ENCODE peak calls at places on chromosomes 4 and X, in eight cellular contexts. O, I, G, N, B, U, Y and A are unnamed samples.

GRCh38 chr4:53558981-53559620 is 32.2 kb downstream of the LNX1 start:
- DNase-seq in O (no peak), I (no peak), G (no peak), N (no peak), B (no peak), U (no peak), Y (no peak), A (peak)

GRCh38 chr4:89755210-89755609 is 81.8 kb downstream of the SNCA start:
- DNase-seq in O (no peak), I (no peak), G (peak), N (no peak), B (no peak), U (no peak), Y (no peak), A (no peak)

GRCh38 chrX:15465347-15465746 is 27.8 kb downstream of the PIR start:
- DNase-seq in O (no peak), I (no peak), G (no peak), N (no peak), B (no peak), U (no peak), Y (no peak), A (no peak)

GRCh38 chr4:118279328-118279727 is 73.5 kb downstream of the PRSS12 start:
- DNase-seq in O (no peak), I (no peak), G (no peak), N (no peak), B (no peak), U (peak), Y (no peak), A (no peak)

GRCh38 chr4:55178226-55179005 is 53.0 kb upstream of the KDR start:
- DNase-seq in O (no peak), I (no peak), G (no peak), N (no peak), B (no peak), U (no peak), Y (no peak), A (no peak)

GRCh38 chrX:119150163-119151135 is 22.8 kb upstream of the KIAA1210 start:
- DNase-seq in O (no peak), I (no peak), G (no peak), N (no peak), B (no peak), U (no peak), Y (no peak), A (no peak)

GRCh38 chrX:1306909-1307625 is 29.5 kb upstream of the IL3RA start:
- DNase-seq in O (no peak), I (no peak), G (no peak), N (no peak), B (no peak), U (no peak), Y (no peak), A (no peak)

GRCh38 chr4:156838761-156839160 is 132.8 kb downstream of the PDGFC start:
- DNase-seq in O (no peak), I (no peak), G (no peak), N (no peak), B (no peak), U (no peak), Y (no peak), A (no peak)

GRCh38 chr4:1996866-1997611 is 11.7 kb downstream of the NELFA start:
- DNase-seq in O (no peak), I (no peak), G (no peak), N (no peak), B (no peak), U (no peak), Y (no peak), A (no peak)

GRCh38 chrX:135304741-135305140 is 4.5 kb upstream of the ETDC start:
- DNase-seq in O (no peak), I (no peak), G (no peak), N (no peak), B (no peak), U (no peak), Y (no peak), A (no peak)

GRCh38 chrX:136318895-136319597 is 18.3 kb downstream of the ADGRG4 start:
- DNase-seq in O (no peak), I (no peak), G (no peak), N (no peak), B (no peak), U (no peak), Y (no peak), A (no peak)

GRCh38 chr4:106444557-106444956 is 76.0 kb upstream of the GIMD1 start:
- DNase-seq in O (no peak), I (no peak), G (no peak), N (no peak), B (no peak), U (no peak), Y (no peak), A (peak)

GRCh38 chrX:24927372-24927771 is 88.4 kb downstream of the ARX start:
- DNase-seq in O (no peak), I (no peak), G (no peak), N (no peak), B (no peak), U (no peak), Y (no peak), A (no peak)

GRCh38 chr4:172648471-172648870 is 520.1 kb upstream of the GALNT7 start:
- DNase-seq in O (no peak), I (no peak), G (no peak), N (no peak), B (no peak), U (no peak), Y (no peak), A (no peak)

GRCh38 chrX:15530318-15530717 is 29.7 kb downstream of the BMX start:
- DNase-seq in O (no peak), I (no peak), G (no peak), N (no peak), B (no peak), U (no peak), Y (no peak), A (no peak)

GRCh38 chr4:107122736-107123135 is 86.6 kb upstream of the DKK2 start:
- DNase-seq in O (no peak), I (no peak), G (no peak), N (no peak), B (no peak), U (no peak), Y (no peak), A (no peak)

GRCh38 chr4:55312491-55313101 is 33.4 kb upstream of the SRD5A3 start:
- DNase-seq in O (no peak), I (no peak), G (peak), N (no peak), B (peak), U (peak), Y (no peak), A (peak)

GRCh38 chr4:39699676-39700409 is 1.9 kb downstream of the UBE2K start:
- DNase-seq in O (no peak), I (no peak), G (peak), N (no peak), B (no peak), U (no peak), Y (no peak), A (peak)

GRCh38 chrX:68422478-68422877 is 10.8 kb downstream of the OPHN1 start:
- DNase-seq in O (no peak), I (no peak), G (no peak), N (no peak), B (no peak), U (no peak), Y (no peak), A (no peak)

GRCh38 chrX:14398725-14399124 is 130.6 kb upstream of the GLRA2 start:
- DNase-seq in O (no peak), I (no peak), G (peak), N (no peak), B (no peak), U (no peak), Y (no peak), A (peak)

GRCh38 chr4:145231906-145232700 is 51.7 kb upstream of the OTUD4 start:
- DNase-seq in O (no peak), I (no peak), G (no peak), N (no peak), B (no peak), U (no peak), Y (no peak), A (peak)

GRCh38 chr4:107392951-107393350 is 327.1 kb downstream of the PAPSS1 start:
- DNase-seq in O (no peak), I (no peak), G (no peak), N (no peak), B (peak), U (no peak), Y (no peak), A (peak)

GRCh38 chr4:6324461-6324998 is 54.9 kb downstream of the WFS1 start:
- DNase-seq in O (no peak), I (peak), G (no peak), N (no peak), B (no peak), U (no peak), Y (no peak), A (no peak)

GRCh38 chrX:129600981-129601424 is 53.8 kb downstream of the APLN start:
- DNase-seq in O (no peak), I (no peak), G (peak), N (peak), B (peak), U (peak), Y (no peak), A (no peak)

GRCh38 chr4:73759357-73759756 is 19.0 kb downstream of the CXCL8 start:
- DNase-seq in O (no peak), I (no peak), G (no peak), N (no peak), B (no peak), U (no peak), Y (no peak), A (no peak)

GRCh38 chrX:68686684-68687045 is 39.2 kb downstream of the STARD8 start:
- DNase-seq in O (no peak), I (no peak), G (no peak), N (no peak), B (no peak), U (no peak), Y (no peak), A (no peak)

GRCh38 chrX:139842326-139843175 is 90.3 kb downstream of the ATP11C start:
- DNase-seq in O (no peak), I (no peak), G (no peak), N (no peak), B (no peak), U (no peak), Y (no peak), A (no peak)

GRCh38 chr4:145945431-145946155 is 7.0 kb upstream of the ZNF827 start:
- DNase-seq in O (no peak), I (no peak), G (no peak), N (no peak), B (no peak), U (no peak), Y (no peak), A (no peak)

GRCh38 chr4:183322326-183322725 is at the start of gene CLDN24:
- DNase-seq in O (no peak), I (no peak), G (no peak), N (no peak), B (no peak), U (no peak), Y (no peak), A (no peak)

GRCh38 chrX:151984328-151984727 is 9.9 kb upstream of the GABRE start:
- DNase-seq in O (no peak), I (no peak), G (no peak), N (no peak), B (no peak), U (no peak), Y (no peak), A (peak)

GRCh38 chrX:48636776-48637175 is 39.5 kb downstream of the WDR13 start:
- DNase-seq in O (no peak), I (no peak), G (no peak), N (no peak), B (no peak), U (no peak), Y (no peak), A (no peak)

GRCh38 chrX:39536165-39536564 is 561.6 kb downstream of the BCOR start:
- DNase-seq in O (no peak), I (no peak), G (no peak), N (no peak), B (no peak), U (no peak), Y (no peak), A (no peak)

GRCh38 chrX:40406330-40406859 is 174.4 kb upstream of the ATP6AP2 start:
- DNase-seq in O (no peak), I (no peak), G (no peak), N (no peak), B (no peak), U (no peak), Y (no peak), A (no peak)

GRCh38 chr4:1907848-1908525 is 36.8 kb downstream of the NSD2 start:
- DNase-seq in O (no peak), I (no peak), G (no peak), N (no peak), B (no peak), U (no peak), Y (no peak), A (no peak)

GRCh38 chr4:71270901-71271300 is 67.9 kb upstream of the SLC4A4 start:
- DNase-seq in O (no peak), I (no peak), G (peak), N (no peak), B (no peak), U (peak), Y (no peak), A (no peak)

GRCh38 chr4:87975466-87975865 is at the start of gene SPP1:
- DNase-seq in O (no peak), I (peak), G (peak), N (peak), B (no peak), U (no peak), Y (no peak), A (peak)

GRCh38 chr4:6746721-6747689 is 31.0 kb downstream of the BLOC1S4 start:
- DNase-seq in O (no peak), I (peak), G (no peak), N (no peak), B (no peak), U (no peak), Y (no peak), A (no peak)

GRCh38 chr4:38309471-38309870 is 349.3 kb downstream of the PTTG2 start:
- DNase-seq in O (no peak), I (no peak), G (no peak), N (no peak), B (no peak), U (no peak), Y (no peak), A (no peak)